ENCODE peak calls at places on chromosome 12, in six cellular contexts. D is esophagus muscularis mucosa, S is type B pancreatic cell, E is mammary epithelial cell, O is AG09319, J is prostate gland. F is an unnamed sample.

GRCh38 chr12:10211101-10211974 is 1.3 kb upstream of the GABARAPL1 start:
- DNase-seq in D (no peak), S (no peak), E (no peak), O (no peak), J (no peak), F (no peak)

GRCh38 chr12:94714378-94714777 is 64.0 kb upstream of the TMCC3 start:
- DNase-seq in D (no peak), S (no peak), E (peak), O (no peak), J (no peak), F (peak)

GRCh38 chr12:42104784-42105183 is 39.9 kb downstream of the GXYLT1 start:
- DNase-seq in D (no peak), S (no peak), E (no peak), O (no peak), J (no peak), F (no peak)

GRCh38 chr12:54413284-54414190 is 5.5 kb downstream of the ITGA5 start:
- DNase-seq in D (no peak), S (no peak), E (no peak), O (no peak), J (no peak), F (no peak)

GRCh38 chr12:16350682-16351081 is 3.2 kb downstream of the MGST1 start:
- DNase-seq in D (no peak), S (no peak), E (peak), O (peak), J (peak), F (peak)

GRCh38 chr12:14810953-14811483 is 3.0 kb downstream of the SMCO3 start:
- DNase-seq in D (no peak), S (no peak), E (peak), O (no peak), J (peak), F (no peak)

GRCh38 chr12:68870443-68870842 is 62.5 kb downstream of the MDM2 start:
- DNase-seq in D (no peak), S (no peak), E (no peak), O (no peak), J (no peak), F (no peak)

GRCh38 chr12:132282950-132283771 is 46.2 kb downstream of the GALNT9 start:
- DNase-seq in D (no peak), S (no peak), E (no peak), O (no peak), J (no peak), F (no peak)

GRCh38 chr12:20376984-20377383 is 8.6 kb downstream of the PDE3A start:
- DNase-seq in D (no peak), S (no peak), E (no peak), O (no peak), J (no peak), F (no peak)

GRCh38 chr12:7899755-7900154 is 27.0 kb upstream of the SLC2A14 start:
- DNase-seq in D (no peak), S (no peak), E (no peak), O (no peak), J (no peak), F (no peak)

GRCh38 chr12:21300632-21301031 is 34.1 kb downstream of the SLCO1A2 start:
- DNase-seq in D (no peak), S (no peak), E (no peak), O (no peak), J (no peak), F (no peak)

GRCh38 chr12:3835914-3836313 is 37.3 kb downstream of the PARP11 start:
- DNase-seq in D (no peak), S (no peak), E (no peak), O (no peak), J (no peak), F (no peak)

GRCh38 chr12:122520676-122521075 is 6.1 kb downstream of the RSRC2 start:
- DNase-seq in D (no peak), S (no peak), E (no peak), O (no peak), J (no peak), F (no peak)

GRCh38 chr12:47942327-47943230 is 20.8 kb upstream of the TMEM106C start:
- DNase-seq in D (no peak), S (no peak), E (no peak), O (no peak), J (no peak), F (no peak)

GRCh38 chr12:15956413-15957185 is 45.5 kb downstream of the DERA start:
- DNase-seq in D (no peak), S (no peak), E (peak), O (no peak), J (no peak), F (peak)

GRCh38 chr12:119770146-119770545 is 102.2 kb downstream of the PRKAB1 start:
- DNase-seq in D (no peak), S (no peak), E (no peak), O (no peak), J (no peak), F (no peak)

GRCh38 chr12:87848248-87848868 is 180.8 kb downstream of the C12orf50 start:
- DNase-seq in D (no peak), S (no peak), E (peak), O (peak), J (peak), F (peak)

GRCh38 chr12:70744133-70744532 is 106.9 kb upstream of the PTPRB start:
- DNase-seq in D (no peak), S (no peak), E (peak), O (no peak), J (no peak), F (no peak)

GRCh38 chr12:123891516-123892179 is 81.0 kb downstream of the CCDC92 start:
- DNase-seq in D (no peak), S (no peak), E (no peak), O (no peak), J (no peak), F (no peak)
- TF ChIP-seq CTCF in D (no peak), S (no peak), E (no peak), O (no peak), J (no peak), F (no peak)

DNA sequence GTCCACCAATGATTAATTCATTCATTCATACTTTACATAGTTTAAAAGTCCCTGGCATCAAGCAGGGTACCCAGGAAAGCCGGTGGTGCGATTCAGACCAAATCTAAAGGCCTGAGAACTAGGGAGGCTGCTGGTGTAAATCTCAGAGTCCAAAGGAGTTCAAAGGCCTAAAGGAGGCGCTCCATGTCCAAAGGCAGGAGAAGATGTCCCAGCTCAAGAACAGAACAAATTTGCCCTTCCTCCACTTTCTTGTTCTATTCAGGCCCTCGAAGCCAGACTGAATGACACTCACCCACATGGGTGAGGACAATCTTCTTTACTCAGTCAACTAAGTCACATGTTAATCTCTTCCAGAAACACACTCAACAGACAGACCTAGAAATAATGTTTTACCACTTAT is 64.2 kb downstream of the ANKS1B start:
- DNase-seq in D (no peak), S (no peak), E (no peak), O (no peak), J (no peak), F (no peak)
- TF ChIP-seq CTCF in D (no peak), S (no peak), E (no peak), O (no peak), J (no peak), F (no peak)

GRCh38 chr12:110742718-110743570 is at the start of gene PPP1CC:
- DNase-seq in D (peak), S (peak), E (peak), O (peak), J (peak), F (peak)
- TF ChIP-seq CTCF in D (no peak), S (no peak), E (no peak), O (no peak), J (peak), F (no peak)

DNA sequence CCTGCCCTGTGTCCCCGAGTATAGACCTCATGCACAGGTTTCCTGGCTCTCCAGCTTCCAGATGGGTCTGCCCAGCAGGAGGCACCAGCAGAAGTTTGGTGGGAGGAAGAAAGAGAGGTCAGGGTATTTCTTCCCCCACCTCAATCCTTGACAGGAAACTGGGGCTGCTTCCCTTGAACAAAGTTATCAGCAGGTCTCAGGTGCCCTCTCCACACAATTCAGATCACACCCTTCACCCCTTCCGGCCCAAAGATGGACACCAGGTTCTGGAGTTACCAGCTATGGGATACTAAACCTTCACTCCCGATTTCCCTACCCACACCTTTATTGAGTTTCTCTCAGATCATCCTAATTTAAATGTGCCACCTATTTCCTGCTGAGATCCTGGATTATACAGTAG is 1.2 kb downstream of the SART3 start:
- DNase-seq in D (no peak), S (no peak), E (no peak), O (no peak), J (no peak), F (no peak)
- TF ChIP-seq CTCF in D (no peak), S (no peak), E (no peak), O (no peak), J (no peak), F (peak)

GRCh38 chr12:49730568-49731101 is 10.7 kb upstream of the TMBIM6 start:
- DNase-seq in D (no peak), S (no peak), E (no peak), O (no peak), J (no peak), F (no peak)

GRCh38 chr12:49728446-49728845 is 12.9 kb upstream of the TMBIM6 start:
- DNase-seq in D (no peak), S (no peak), E (no peak), O (no peak), J (no peak), F (no peak)

GRCh38 chr12:49730050-49730449 is 11.3 kb upstream of the TMBIM6 start:
- DNase-seq in D (no peak), S (no peak), E (no peak), O (no peak), J (no peak), F (no peak)

GRCh38 chr12:49733219-49734017 is 7.9 kb upstream of the TMBIM6 start:
- DNase-seq in D (no peak), S (no peak), E (no peak), O (no peak), J (no peak), F (no peak)
- TF ChIP-seq CTCF in D (no peak), S (no peak), E (no peak), O (no peak), J (no peak), F (no peak)

GRCh38 chr12:66036317-66036716 is 94.2 kb downstream of the LLPH start:
- DNase-seq in D (peak), S (no peak), E (peak), O (peak), J (no peak), F (peak)
- TF ChIP-seq CTCF in D (no peak), S (no peak), E (no peak), O (no peak), J (no peak), F (no peak)

DNA sequence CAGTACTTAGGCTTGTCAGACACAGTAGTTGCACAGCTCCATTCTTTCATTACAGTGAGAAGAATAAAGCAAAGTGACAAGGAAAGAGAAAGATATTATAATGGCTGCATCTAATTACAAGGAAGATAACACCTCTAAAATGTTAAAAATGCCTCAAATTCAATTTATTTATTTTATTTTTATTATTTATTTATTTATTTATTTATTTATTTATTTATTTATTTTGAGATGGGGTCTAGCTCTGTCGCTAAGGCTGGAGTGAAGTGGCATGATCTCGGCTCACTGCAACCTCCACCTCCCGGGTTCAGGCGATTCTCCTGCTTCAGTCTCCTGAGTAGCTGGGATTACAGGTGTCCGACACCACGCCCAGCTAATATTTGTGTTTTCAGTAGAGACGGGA is 2.6 kb upstream of the CFAP54 start:
- DNase-seq in D (no peak), S (no peak), E (no peak), O (no peak), J (no peak), F (no peak)
- TF ChIP-seq CTCF in D (no peak), S (no peak), E (no peak), O (no peak), J (no peak), F (no peak)

DNA sequence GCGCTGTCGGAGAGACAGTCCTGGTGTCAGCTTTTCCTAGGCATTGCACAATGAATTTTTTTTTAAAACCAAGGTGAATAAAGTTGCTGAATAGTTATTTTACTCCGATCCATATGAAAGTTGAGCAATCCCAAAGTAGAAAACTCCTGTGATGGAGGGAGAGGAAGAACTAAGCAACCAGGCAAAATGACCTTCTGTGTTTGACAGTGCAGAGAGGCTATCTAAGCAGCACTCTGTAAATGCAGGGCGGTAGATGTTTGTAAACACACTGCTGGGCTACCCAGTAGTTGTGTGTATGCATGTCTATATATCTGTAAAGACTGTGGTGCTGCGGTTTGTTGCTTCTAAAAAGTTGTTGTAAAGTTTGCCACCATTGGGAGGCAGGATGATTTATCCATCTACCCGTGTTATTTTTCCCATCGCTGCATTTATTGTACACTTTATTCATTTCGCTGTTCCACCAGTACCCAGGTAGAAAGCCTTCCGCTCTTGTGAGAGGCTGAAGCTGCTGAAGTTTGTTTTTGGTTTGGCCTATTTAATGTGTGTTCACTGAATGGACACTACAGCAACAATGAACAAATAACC is 1.3 kb downstream of the ETV6 start:
- DNase-seq in D (no peak), S (no peak), E (peak), O (no peak), J (no peak), F (no peak)
- TF ChIP-seq CTCF in D (no peak), S (no peak), E (no peak), O (no peak), J (no peak), F (peak)